ENCODE peak calls at places on chromosomes 2 and 18, in six cellular contexts. P, C, R, Z, G and L are unnamed samples.

GRCh38 chr2:29528891-29529520 is 392.4 kb downstream of the ALK start:
- DNase-seq in P (peak), C (no peak), R (no peak), Z (no peak), G (peak), L (no peak)

GRCh38 chr2:86338778-86339295 is 1.4 kb upstream of the REEP1 start:
- DNase-seq in P (no peak), C (no peak), R (no peak), Z (no peak), G (no peak), L (no peak)

GRCh38 chr18:51149605-51150429 is 47.7 kb downstream of the MEX3C start:
- DNase-seq in P (peak), C (no peak), R (no peak), Z (no peak), G (peak), L (no peak)

GRCh38 chr2:46813046-46813445 is 102.6 kb downstream of the MCFD2 start:
- DNase-seq in P (no peak), C (no peak), R (no peak), Z (no peak), G (peak), L (no peak)

GRCh38 chr2:85810376-85811172 is 56.8 kb downstream of the ATOH8 start:
- DNase-seq in P (no peak), C (no peak), R (no peak), Z (no peak), G (no peak), L (no peak)

GRCh38 chr2:237287874-237288273 is 126.1 kb downstream of the COL6A3 start:
- DNase-seq in P (no peak), C (no peak), R (no peak), Z (no peak), G (no peak), L (no peak)

GRCh38 chr2:229269986-229270385 is 1.1 kb downstream of the PID1 start:
- DNase-seq in P (no peak), C (no peak), R (no peak), Z (peak), G (no peak), L (no peak)

GRCh38 chr2:20156051-20156730 is 68.7 kb downstream of the SDC1 start:
- DNase-seq in P (no peak), C (no peak), R (no peak), Z (no peak), G (no peak), L (no peak)

GRCh38 chr18:53153800-53154199 is 813.8 kb downstream of the DCC start:
- DNase-seq in P (no peak), C (no peak), R (no peak), Z (no peak), G (no peak), L (no peak)

GRCh38 chr18:49751427-49752094 is 61.8 kb downstream of the ACAA2 start:
- DNase-seq in P (no peak), C (no peak), R (no peak), Z (no peak), G (no peak), L (no peak)

GRCh38 chr2:67075530-67076253 is 321.4 kb upstream of the ETAA1 start:
- DNase-seq in P (no peak), C (no peak), R (no peak), Z (no peak), G (no peak), L (no peak)

GRCh38 chr2:46657042-46657504 is 177.7 kb downstream of the TMEM247 start:
- DNase-seq in P (peak), C (no peak), R (no peak), Z (peak), G (no peak), L (no peak)

GRCh38 chr18:46555213-46555612 is 101.8 kb downstream of the LOXHD1 start:
- DNase-seq in P (no peak), C (peak), R (no peak), Z (no peak), G (no peak), L (no peak)

GRCh38 chr2:208541982-208542464 is 135.4 kb downstream of the PTH2R start:
- DNase-seq in P (no peak), C (no peak), R (no peak), Z (no peak), G (no peak), L (no peak)

GRCh38 chr2:8627019-8627691 is 54.7 kb upstream of the ID2 start:
- DNase-seq in P (no peak), C (no peak), R (no peak), Z (peak), G (no peak), L (no peak)

GRCh38 chr18:1663879-1664705 is 759.4 kb downstream of the ADCYAP1 start:
- DNase-seq in P (no peak), C (peak), R (peak), Z (peak), G (peak), L (peak)